ENCODE peak calls at places on chromosomes 12 and 14, in seven cellular contexts. U is psoas muscle; T is heart right ventricle; J is right cardiac atrium; G is naive thymus-derived CD4-positive, alpha-beta T cell; Y is body of pancreas; Z is pancreas. I is an unnamed sample.

GRCh38 chr12:104974626-104975290 is 11.4 kb upstream of the NOPCHAP1 start:
- ATAC-seq in U (no peak), T (peak; percentile 77), J (peak; percentile 22), G (peak; percentile 88), Y (no peak), Z (peak; percentile 76), I (peak; percentile 41)

GRCh38 chr12:33650832-33651231 is 211.2 kb upstream of the SYT10 start:
- ATAC-seq in U (no peak), T (no peak), J (no peak), G (no peak), Y (no peak), Z (no peak), I (no peak)

GRCh38 chr12:72178244-72178643 is 93.9 kb upstream of the TRHDE start:
- ATAC-seq in U (no peak), T (no peak), J (no peak), G (no peak), Y (no peak), Z (no peak), I (no peak)

GRCh38 chr12:29004936-29005304 is 144.2 kb upstream of the FAR2 start:
- ATAC-seq in U (no peak), T (no peak), J (no peak), G (no peak), Y (no peak), Z (no peak), I (no peak)

GRCh38 chr12:109518820-109519665 is 41.6 kb downstream of the UBE3B start:
- ATAC-seq in U (peak; percentile 86), T (peak; percentile 69), J (peak; percentile 64), G (peak; percentile 77), Y (peak; percentile 72), Z (peak; percentile 86), I (peak; percentile 55)

GRCh38 chr14:93072659-93073365 is 42.9 kb downstream of the ITPK1 start:
- ATAC-seq in U (no peak), T (no peak), J (no peak), G (no peak), Y (no peak), Z (no peak), I (no peak)

GRCh38 chr12:25970916-25971674 is 12.6 kb downstream of the RASSF8 start:
- ATAC-seq in U (peak; percentile 42), T (no peak), J (peak; percentile 30), G (no peak), Y (no peak), Z (no peak), I (peak; percentile 58)

GRCh38 chr14:67853748-67854147 is 34.2 kb downstream of the RAD51B start:
- ATAC-seq in U (no peak), T (no peak), J (no peak), G (peak; percentile 80), Y (no peak), Z (peak; percentile 62), I (no peak)

GRCh38 chr12:15050664-15051063 is 77.8 kb downstream of the PDE6H start:
- ATAC-seq in U (no peak), T (no peak), J (no peak), G (no peak), Y (no peak), Z (no peak), I (no peak)

GRCh38 chr14:68492889-68493288 is 300.0 kb downstream of the ZFP36L1 start:
- ATAC-seq in U (no peak), T (no peak), J (no peak), G (no peak), Y (no peak), Z (no peak), I (no peak)

GRCh38 chr14:63874223-63874622 is 21.4 kb downstream of the SYNE2 start:
- ATAC-seq in U (no peak), T (no peak), J (peak; percentile 42), G (no peak), Y (no peak), Z (no peak), I (no peak)

GRCh38 chr12:75646329-75646940 is 135.0 kb upstream of the KRR1 start:
- ATAC-seq in U (no peak), T (peak; percentile 43), J (no peak), G (no peak), Y (no peak), Z (no peak), I (no peak)

GRCh38 chr14:69005432-69006148 is 26.5 kb upstream of the ACTN1 start:
- ATAC-seq in U (peak; percentile 68), T (peak; percentile 40), J (peak; percentile 79), G (no peak), Y (peak; percentile 61), Z (peak; percentile 85), I (peak; percentile 92)

GRCh38 chr14:41521891-41522290 is 84.8 kb upstream of the LRFN5 start:
- ATAC-seq in U (no peak), T (no peak), J (no peak), G (no peak), Y (no peak), Z (no peak), I (no peak)

GRCh38 chr12:15855646-15856045 is 26.5 kb upstream of the STRAP start:
- ATAC-seq in U (no peak), T (no peak), J (no peak), G (no peak), Y (no peak), Z (no peak), I (no peak)

DNA sequence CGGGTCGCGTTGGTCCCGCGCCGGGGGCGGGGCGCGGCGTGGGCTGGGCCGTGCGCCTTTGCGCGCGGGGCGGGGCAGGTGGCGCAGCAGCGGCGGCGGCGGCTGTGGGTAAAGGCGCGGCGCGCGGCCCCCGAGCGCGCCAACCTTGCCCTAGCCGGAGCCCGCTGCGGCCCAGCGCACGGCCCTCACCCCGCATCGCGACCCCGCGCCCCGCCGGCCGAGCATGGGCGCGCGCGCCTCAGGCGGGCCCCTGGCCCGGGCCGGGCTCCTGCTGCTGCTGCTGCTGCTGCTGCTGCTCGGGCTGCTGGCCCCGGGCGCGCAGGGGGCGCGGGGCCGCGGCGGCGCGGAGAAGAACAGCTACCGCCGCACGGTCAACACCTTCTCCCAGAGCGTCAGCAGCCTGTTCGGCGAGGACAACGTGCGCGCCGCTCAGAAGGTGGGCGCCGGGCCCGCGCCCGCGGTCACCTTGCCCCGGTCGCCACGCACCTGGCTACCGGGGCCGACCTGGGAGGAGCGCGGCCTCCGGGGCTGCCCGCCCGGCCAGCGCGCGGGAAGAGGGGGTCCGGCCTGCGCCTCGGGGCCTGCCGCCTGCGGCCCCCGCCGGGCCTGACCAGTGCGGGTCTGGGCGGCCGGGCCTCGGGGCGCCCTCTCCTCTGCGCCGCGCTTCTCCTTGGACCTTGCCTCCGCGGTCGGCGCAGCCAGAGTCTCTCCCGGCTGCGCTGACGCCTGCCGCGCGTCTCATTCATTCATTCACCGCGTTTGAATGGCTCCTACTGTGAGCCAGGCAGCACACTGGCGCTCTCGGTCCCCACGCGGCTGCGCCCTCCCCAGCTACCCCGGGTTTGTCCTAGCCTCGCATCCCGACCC is at the start of gene BRI3BP:
- ATAC-seq in U (peak; percentile 65), T (peak; percentile 78), J (peak; percentile 77), G (peak; percentile 82), Y (peak; percentile 74), Z (peak; percentile 73), I (peak; percentile 51)
- H3K27ac ChIP-seq in U (no peak within 1 kb of the TSS), T (no peak within 1 kb of the TSS), J (no peak within 1 kb of the TSS), G (peak within 1 kb of the TSS; percentile 62), Y (peak within 1 kb of the TSS; percentile 76), Z (no peak within 1 kb of the TSS), I (no peak within 1 kb of the TSS)

DNA sequence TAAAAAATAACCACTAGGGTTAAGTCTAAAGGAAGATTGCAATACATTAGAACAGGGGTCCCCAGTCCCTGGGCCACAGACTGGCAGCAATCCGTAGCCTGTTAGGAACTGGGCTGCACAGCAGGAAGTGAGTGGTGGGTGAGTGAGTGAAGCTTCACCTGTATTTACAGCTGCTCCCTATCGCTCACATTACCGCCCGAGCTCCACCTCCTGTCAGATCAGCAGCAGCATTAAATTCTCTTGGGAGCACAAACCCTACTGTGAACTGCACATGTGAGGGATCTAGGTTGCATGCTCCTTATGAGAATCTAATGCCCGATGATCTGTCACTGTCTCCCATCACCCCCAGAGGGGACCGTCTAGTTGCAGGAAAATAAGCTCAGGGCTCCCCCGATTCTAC is 15.5 kb downstream of the ADGRD1 start:
- ATAC-seq in U (no peak), T (no peak), J (no peak), G (no peak), Y (no peak), Z (no peak), I (no peak)
- H3K27ac ChIP-seq in U (no peak overlapping the region), T (no peak overlapping the region), J (no peak overlapping the region), G (no peak overlapping the region), Y (no peak overlapping the region), Z (no peak overlapping the region), I (no peak overlapping the region)

GRCh38 chr14:51604078-51604477 is 47.6 kb upstream of the FRMD6 start:
- ATAC-seq in U (no peak), T (no peak), J (peak; percentile 49), G (no peak), Y (no peak), Z (peak; percentile 34), I (no peak)
- H3K27ac ChIP-seq in U (no peak overlapping the region), T (no peak overlapping the region), J (no peak overlapping the region), G (no peak overlapping the region), Y (no peak overlapping the region), Z (no peak overlapping the region), I (no peak overlapping the region)

DNA sequence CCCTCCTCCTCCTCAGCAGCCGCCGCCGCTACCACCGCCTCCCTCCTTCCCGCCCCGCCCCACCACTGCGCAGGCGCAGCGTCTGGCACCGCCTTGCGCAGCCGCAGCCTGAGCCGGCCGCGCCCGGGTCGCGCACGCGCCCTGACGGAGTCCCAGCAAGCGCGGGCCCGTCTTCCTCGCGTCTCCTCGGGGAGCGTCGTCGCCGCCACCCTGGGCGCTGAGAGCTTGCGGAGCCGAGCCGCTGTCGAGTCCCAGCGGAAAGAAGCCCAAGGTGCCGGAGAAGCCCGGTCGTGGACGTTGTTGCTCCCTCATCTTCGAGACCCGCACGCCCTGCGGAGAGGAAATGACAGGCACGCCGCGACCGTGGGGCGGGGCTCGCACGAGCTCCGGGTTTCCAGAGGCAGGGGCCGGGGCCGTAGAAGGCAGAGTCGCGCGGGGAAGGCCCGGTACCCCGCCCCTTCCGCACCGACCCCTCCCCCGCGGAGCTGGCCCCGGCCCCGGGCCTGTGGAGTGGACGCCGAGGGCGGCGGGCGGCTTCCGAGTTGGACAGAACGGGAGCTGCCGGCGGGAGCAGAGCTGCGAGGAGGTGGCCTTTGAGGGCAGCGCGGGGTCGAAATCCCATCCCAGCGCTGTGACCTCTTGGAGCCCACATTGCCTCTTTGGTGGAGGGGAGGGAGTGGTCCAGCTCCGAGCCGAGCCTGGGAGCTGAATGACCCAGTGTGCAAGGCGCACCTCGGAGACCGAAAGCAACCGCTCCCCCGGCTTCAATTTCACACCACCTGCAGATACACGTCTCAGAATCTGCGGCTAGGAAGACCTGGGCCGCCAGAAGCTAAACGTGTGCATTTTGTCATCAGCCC is 469 bp upstream of the RAB35 start:
- ATAC-seq in U (peak; percentile 96), T (peak; percentile 96), J (peak; percentile 95), G (peak; percentile 91), Y (peak; percentile 96), Z (peak; percentile 95), I (peak; percentile 98)
- H3K27ac ChIP-seq in U (peak overlapping the region; percentile 87), T (peak overlapping the region; percentile 96), J (peak overlapping the region; percentile 89), G (peak overlapping the region; percentile 84), Y (peak overlapping the region; percentile 94), Z (peak overlapping the region; percentile 83), I (peak overlapping the region; percentile 98)

GRCh38 chr12:116919247-116919671 is 8.5 kb downstream of the FBXW8 start:
- ATAC-seq in U (no peak), T (no peak), J (no peak), G (no peak), Y (peak; percentile 53), Z (peak; percentile 66), I (no peak)
- H3K27ac ChIP-seq in U (no peak overlapping the region), T (no peak overlapping the region), J (no peak overlapping the region), G (no peak overlapping the region), Y (peak overlapping the region; percentile 57), Z (no peak overlapping the region), I (no peak overlapping the region)

DNA sequence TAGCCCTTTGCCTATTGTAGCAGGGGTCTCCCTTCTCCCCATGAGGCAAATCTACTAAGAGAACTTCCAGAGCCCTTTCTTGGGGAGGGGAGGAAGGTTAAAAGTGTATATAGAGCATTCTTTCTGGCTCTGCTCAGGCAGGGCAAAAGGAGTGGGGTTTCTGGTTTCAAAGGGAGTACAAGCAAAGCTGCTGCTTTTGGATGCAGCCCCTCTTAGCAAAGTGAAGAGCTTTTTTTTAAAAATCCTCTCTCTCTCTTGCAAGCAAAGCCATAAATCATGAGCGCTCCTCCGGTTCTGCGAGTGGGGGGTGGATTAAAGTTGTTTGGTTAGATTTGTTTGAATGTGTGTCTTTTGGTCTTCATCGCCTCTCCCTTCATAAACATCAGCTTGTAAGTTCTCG is 546.6 kb upstream of the TBX3 start:
- ATAC-seq in U (no peak), T (no peak), J (no peak), G (no peak), Y (no peak), Z (no peak), I (no peak)
- H3K27ac ChIP-seq in U (no peak overlapping the region), T (no peak overlapping the region), J (no peak overlapping the region), G (no peak overlapping the region), Y (no peak overlapping the region), Z (no peak overlapping the region), I (no peak overlapping the region)

I was measured in gastroesophageal sphincter.